ENCODE peak calls at places on chromosomes 13 and 19, in nine cellular contexts. One of them, this sample, is unnamed. For H3K36me3, the result is how much of the 10 kb centered on the place peaks cover.

GRCh38 chr19:6761053-6761676 is 6.1 kb downstream of the SH2D3A start:
- DNase-seq in stomach: no peak
- DNase-seq in SK-N-MC: no peak
- DNase-seq in breast epithelium: no peak
- DNase-seq in HepG2: peak
- DNase-seq in H1: no peak
- DNase-seq in GM23338: peak
- DNase-seq in esophagus muscularis mucosa: no peak
- DNase-seq in spleen: no peak
- DNase-seq in this sample: no peak

GRCh38 chr13:97101912-97102311 is 107.6 kb upstream of the OXGR1 start:
- DNase-seq in stomach: no peak
- DNase-seq in SK-N-MC: no peak
- DNase-seq in breast epithelium: no peak
- DNase-seq in HepG2: no peak
- DNase-seq in H1: no peak
- DNase-seq in GM23338: no peak
- DNase-seq in esophagus muscularis mucosa: no peak
- DNase-seq in spleen: no peak
- DNase-seq in this sample: no peak

GRCh38 chr13:98214008-98214643 is 37.1 kb upstream of the RNF113B start:
- DNase-seq in stomach: no peak
- DNase-seq in SK-N-MC: no peak
- DNase-seq in breast epithelium: no peak
- DNase-seq in HepG2: no peak
- DNase-seq in H1: no peak
- DNase-seq in GM23338: no peak
- DNase-seq in esophagus muscularis mucosa: no peak
- DNase-seq in spleen: no peak
- DNase-seq in this sample: peak

GRCh38 chr13:61727714-61728275 is 312.1 kb upstream of the PCDH20 start:
- DNase-seq in stomach: no peak
- DNase-seq in SK-N-MC: no peak
- DNase-seq in breast epithelium: no peak
- DNase-seq in HepG2: no peak
- DNase-seq in H1: no peak
- DNase-seq in GM23338: no peak
- DNase-seq in esophagus muscularis mucosa: no peak
- DNase-seq in spleen: no peak
- DNase-seq in this sample: no peak

GRCh38 chr13:30577381-30577780 is 40.3 kb upstream of the USPL1 start:
- DNase-seq in stomach: no peak
- DNase-seq in SK-N-MC: no peak
- DNase-seq in breast epithelium: no peak
- DNase-seq in HepG2: peak
- DNase-seq in H1: no peak
- DNase-seq in GM23338: no peak
- DNase-seq in esophagus muscularis mucosa: no peak
- DNase-seq in spleen: no peak
- DNase-seq in this sample: no peak

GRCh38 chr13:76884167-76884566 is 2.0 kb downstream of the KCTD12 start:
- DNase-seq in stomach: peak
- DNase-seq in SK-N-MC: no peak
- DNase-seq in breast epithelium: no peak
- DNase-seq in HepG2: no peak
- DNase-seq in H1: no peak
- DNase-seq in GM23338: peak
- DNase-seq in esophagus muscularis mucosa: no peak
- DNase-seq in spleen: peak
- DNase-seq in this sample: peak

GRCh38 chr13:30388401-30389283 is 33.7 kb upstream of the UBE2L5 start:
- DNase-seq in stomach: no peak
- DNase-seq in SK-N-MC: no peak
- DNase-seq in breast epithelium: no peak
- DNase-seq in HepG2: no peak
- DNase-seq in H1: no peak
- DNase-seq in GM23338: peak
- DNase-seq in esophagus muscularis mucosa: no peak
- DNase-seq in spleen: no peak
- DNase-seq in this sample: peak

GRCh38 chr13:22897571-22898314 is 283.0 kb upstream of the SGCG start:
- DNase-seq in stomach: no peak
- DNase-seq in SK-N-MC: no peak
- DNase-seq in breast epithelium: no peak
- DNase-seq in HepG2: no peak
- DNase-seq in H1: no peak
- DNase-seq in GM23338: no peak
- DNase-seq in esophagus muscularis mucosa: no peak
- DNase-seq in spleen: no peak
- DNase-seq in this sample: no peak

GRCh38 chr19:55678121-55678671 is 3.2 kb downstream of the EPN1 start:
- DNase-seq in stomach: peak
- DNase-seq in SK-N-MC: no peak
- DNase-seq in breast epithelium: no peak
- DNase-seq in HepG2: no peak
- DNase-seq in H1: no peak
- DNase-seq in GM23338: no peak
- DNase-seq in esophagus muscularis mucosa: no peak
- DNase-seq in spleen: peak
- DNase-seq in this sample: no peak

GRCh38 chr19:55675661-55676354 is 782 bp downstream of the EPN1 start:
- DNase-seq in stomach: no peak
- DNase-seq in SK-N-MC: no peak
- DNase-seq in breast epithelium: no peak
- DNase-seq in HepG2: no peak
- DNase-seq in H1: no peak
- DNase-seq in GM23338: no peak
- DNase-seq in esophagus muscularis mucosa: no peak
- DNase-seq in spleen: no peak
- DNase-seq in this sample: peak

GRCh38 chr19:55676384-55676783 is 1.4 kb downstream of the EPN1 start:
- DNase-seq in stomach: peak
- DNase-seq in SK-N-MC: no peak
- DNase-seq in breast epithelium: no peak
- DNase-seq in HepG2: no peak
- DNase-seq in H1: no peak
- DNase-seq in GM23338: no peak
- DNase-seq in esophagus muscularis mucosa: no peak
- DNase-seq in spleen: no peak
- DNase-seq in this sample: no peak

GRCh38 chr19:55677572-55678028 is 2.6 kb downstream of the EPN1 start:
- DNase-seq in stomach: peak
- DNase-seq in SK-N-MC: no peak
- DNase-seq in breast epithelium: no peak
- DNase-seq in HepG2: no peak
- DNase-seq in H1: no peak
- DNase-seq in GM23338: no peak
- DNase-seq in esophagus muscularis mucosa: no peak
- DNase-seq in spleen: no peak
- DNase-seq in this sample: peak

DNA sequence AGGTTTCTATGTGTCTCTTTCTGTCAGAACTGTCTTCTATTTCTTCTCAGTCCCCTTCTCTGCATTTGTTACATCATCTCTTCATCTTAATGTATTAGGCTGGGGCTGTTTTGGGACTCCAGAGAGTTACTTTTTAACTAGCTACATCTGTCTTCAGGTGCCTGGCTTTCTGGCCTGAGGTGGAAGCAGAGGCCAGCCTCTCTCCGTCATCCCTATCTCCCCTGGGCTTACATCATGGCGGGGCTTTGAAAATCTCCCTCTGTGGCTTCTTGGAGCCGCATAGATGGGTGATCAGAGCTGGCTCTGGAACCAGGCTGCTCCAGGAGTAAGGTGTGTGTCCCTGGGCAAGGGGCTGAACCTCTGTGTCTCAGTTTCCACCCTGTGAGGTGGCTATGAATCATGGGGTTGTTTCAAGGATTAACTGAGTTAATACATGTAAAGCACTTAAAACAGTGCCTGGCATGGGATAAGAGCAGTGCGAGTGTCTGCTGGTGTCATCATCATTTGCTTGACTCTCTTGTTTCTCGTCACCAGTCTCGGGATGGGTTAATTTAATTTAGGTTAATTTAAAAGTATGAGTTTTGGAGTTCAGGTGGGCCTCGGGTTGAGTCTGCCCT is 2.0 kb downstream of the EPN1 start:
- DNase-seq in stomach: no peak
- DNase-seq in SK-N-MC: no peak
- DNase-seq in breast epithelium: no peak
- DNase-seq in HepG2: no peak
- DNase-seq in H1: no peak
- DNase-seq in GM23338: no peak
- DNase-seq in esophagus muscularis mucosa: no peak
- DNase-seq in spleen: no peak
- DNase-seq in this sample: no peak
- H3K36me3 ChIP-seq in stomach: half or more
- H3K36me3 ChIP-seq in SK-N-MC: half or more
- H3K36me3 ChIP-seq in breast epithelium: under half
- H3K36me3 ChIP-seq in HepG2: under half
- H3K36me3 ChIP-seq in H1: under half
- H3K36me3 ChIP-seq in GM23338: under half
- H3K36me3 ChIP-seq in esophagus muscularis mucosa: under half
- H3K36me3 ChIP-seq in spleen: half or more
- H3K36me3 ChIP-seq in this sample: under half

DNA sequence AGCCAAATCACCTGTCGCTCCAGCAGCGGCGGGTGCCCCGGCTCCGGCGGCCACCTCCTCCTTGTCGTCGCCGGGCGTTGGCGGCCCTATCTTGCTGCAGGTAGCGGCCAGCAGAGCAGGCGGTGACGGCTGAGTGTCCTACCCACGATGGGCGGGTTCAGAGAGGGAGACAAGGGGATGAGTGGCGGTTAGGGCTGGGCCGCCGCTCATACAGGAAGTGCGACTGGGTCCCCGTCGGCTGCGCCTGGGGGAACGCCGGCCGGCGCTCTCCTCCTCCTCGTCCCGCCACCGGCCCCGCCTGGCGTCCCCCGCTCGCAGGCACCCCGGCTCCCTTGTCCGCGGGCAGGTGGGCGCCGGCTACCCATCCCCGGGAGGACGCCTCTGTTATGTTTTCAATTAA is 1692.0 kb downstream of the SLITRK5 start:
- DNase-seq in stomach: no peak
- DNase-seq in SK-N-MC: no peak
- DNase-seq in breast epithelium: no peak
- DNase-seq in HepG2: no peak
- DNase-seq in H1: no peak
- DNase-seq in GM23338: peak
- DNase-seq in esophagus muscularis mucosa: no peak
- DNase-seq in spleen: no peak
- DNase-seq in this sample: no peak
- TF ChIP-seq POLR2AphosphoS5 in stomach: no peak
- TF ChIP-seq POLR2AphosphoS5 in SK-N-MC: no peak
- TF ChIP-seq POLR2AphosphoS5 in breast epithelium: no peak
- TF ChIP-seq POLR2AphosphoS5 in HepG2: no peak
- TF ChIP-seq POLR2AphosphoS5 in H1: no peak
- TF ChIP-seq POLR2AphosphoS5 in GM23338: no peak
- TF ChIP-seq POLR2AphosphoS5 in esophagus muscularis mucosa: no peak
- TF ChIP-seq POLR2AphosphoS5 in spleen: no peak
- TF ChIP-seq POLR2AphosphoS5 in this sample: no peak

DNA sequence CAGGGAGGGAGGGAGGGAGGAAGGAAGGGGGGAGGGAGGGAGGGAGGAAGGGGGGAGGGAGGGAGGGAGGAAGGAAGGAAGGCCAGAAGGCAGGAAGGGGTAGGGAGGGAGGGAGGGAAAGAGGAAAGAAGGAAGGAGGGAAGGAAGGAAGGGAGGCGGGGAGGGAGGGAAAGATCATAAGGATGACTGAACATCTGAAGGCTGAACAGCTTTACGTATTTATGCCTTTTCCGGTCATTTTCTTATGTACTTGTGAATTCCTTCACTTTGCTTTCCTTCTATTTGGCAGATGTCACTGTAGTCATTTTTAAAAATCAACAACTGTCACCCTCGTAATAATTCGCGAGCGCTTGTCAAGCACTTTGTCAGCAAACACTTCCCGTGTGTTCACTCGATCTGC is 6.6 kb upstream of the TTYH1 start:
- DNase-seq in stomach: no peak
- DNase-seq in SK-N-MC: no peak
- DNase-seq in breast epithelium: no peak
- DNase-seq in HepG2: no peak
- DNase-seq in H1: no peak
- DNase-seq in GM23338: no peak
- DNase-seq in esophagus muscularis mucosa: no peak
- DNase-seq in spleen: no peak
- DNase-seq in this sample: no peak
- H3K36me3 ChIP-seq in stomach: under half
- H3K36me3 ChIP-seq in SK-N-MC: under half
- H3K36me3 ChIP-seq in breast epithelium: under half
- H3K36me3 ChIP-seq in HepG2: under half
- H3K36me3 ChIP-seq in H1: under half
- H3K36me3 ChIP-seq in GM23338: under half
- H3K36me3 ChIP-seq in esophagus muscularis mucosa: under half
- H3K36me3 ChIP-seq in spleen: under half
- H3K36me3 ChIP-seq in this sample: under half

GRCh38 chr13:28573595-28574373 is 78.9 kb upstream of the FLT1 start:
- DNase-seq in stomach: no peak
- DNase-seq in SK-N-MC: no peak
- DNase-seq in breast epithelium: no peak
- DNase-seq in HepG2: no peak
- DNase-seq in H1: no peak
- DNase-seq in GM23338: no peak
- DNase-seq in esophagus muscularis mucosa: no peak
- DNase-seq in spleen: no peak
- DNase-seq in this sample: no peak

GRCh38 chr13:28575200-28575599 is 80.3 kb upstream of the FLT1 start:
- DNase-seq in stomach: no peak
- DNase-seq in SK-N-MC: no peak
- DNase-seq in breast epithelium: no peak
- DNase-seq in HepG2: no peak
- DNase-seq in H1: no peak
- DNase-seq in GM23338: no peak
- DNase-seq in esophagus muscularis mucosa: no peak
- DNase-seq in spleen: no peak
- DNase-seq in this sample: no peak

GRCh38 chr13:28579334-28579733 is 79.6 kb upstream of the POMP start:
- DNase-seq in stomach: no peak
- DNase-seq in SK-N-MC: no peak
- DNase-seq in breast epithelium: no peak
- DNase-seq in HepG2: no peak
- DNase-seq in H1: no peak
- DNase-seq in GM23338: peak
- DNase-seq in esophagus muscularis mucosa: no peak
- DNase-seq in spleen: no peak
- DNase-seq in this sample: no peak

GRCh38 chr13:28576037-28576436 is 81.1 kb upstream of the FLT1 start:
- DNase-seq in stomach: no peak
- DNase-seq in SK-N-MC: no peak
- DNase-seq in breast epithelium: no peak
- DNase-seq in HepG2: no peak
- DNase-seq in H1: no peak
- DNase-seq in GM23338: no peak
- DNase-seq in esophagus muscularis mucosa: no peak
- DNase-seq in spleen: no peak
- DNase-seq in this sample: no peak

DNA sequence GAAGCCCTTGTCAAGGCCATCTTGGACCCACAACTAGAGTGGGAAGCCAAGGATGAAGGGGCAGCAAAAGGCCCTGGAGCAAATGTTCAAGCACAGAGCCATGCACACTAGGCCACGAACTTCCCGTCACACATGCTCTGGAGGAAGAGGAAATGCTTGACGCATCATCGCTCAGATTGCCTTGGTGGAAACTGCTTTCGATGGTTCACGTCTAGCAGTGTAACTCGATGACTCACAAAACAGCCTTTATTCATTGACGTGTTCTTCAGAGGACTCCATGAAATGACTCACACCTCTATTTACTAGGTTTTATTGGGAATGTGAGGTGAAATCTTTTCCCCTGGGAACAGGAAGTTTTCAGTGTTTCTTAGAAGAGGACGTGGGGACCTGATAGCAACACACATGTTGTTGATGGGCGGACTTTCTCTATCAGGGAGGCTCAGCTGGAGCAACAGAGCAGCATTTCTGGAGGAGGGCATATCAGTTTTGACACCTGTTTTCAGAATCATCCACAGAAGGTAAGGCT is 79.8 kb upstream of the FLT1 start:
- DNase-seq in stomach: no peak
- DNase-seq in SK-N-MC: no peak
- DNase-seq in breast epithelium: no peak
- DNase-seq in HepG2: peak
- DNase-seq in H1: no peak
- DNase-seq in GM23338: no peak
- DNase-seq in esophagus muscularis mucosa: no peak
- DNase-seq in spleen: no peak
- DNase-seq in this sample: peak
- TF ChIP-seq POLR2AphosphoS5 in stomach: no peak
- TF ChIP-seq POLR2AphosphoS5 in SK-N-MC: no peak
- TF ChIP-seq POLR2AphosphoS5 in breast epithelium: no peak
- TF ChIP-seq POLR2AphosphoS5 in HepG2: no peak
- TF ChIP-seq POLR2AphosphoS5 in H1: no peak
- TF ChIP-seq POLR2AphosphoS5 in GM23338: no peak
- TF ChIP-seq POLR2AphosphoS5 in esophagus muscularis mucosa: no peak
- TF ChIP-seq POLR2AphosphoS5 in spleen: no peak
- TF ChIP-seq POLR2AphosphoS5 in this sample: peak

This sample was measured in endothelial cell of umbilical vein.